ENCODE peak calls at places on chromosomes 7 and 10, in four cellular contexts. E is T1000, U is NCI-H1092, C is mesenchymal stem cell. X is an unnamed sample.
A peak's percentile ranks its signal among the peaks of the same experiment; 100 is the strongest.

GRCh38 chr10:69331161-69331560 is 52.9 kb downstream of the HK1 start:
- DNase-seq in C (no peak), U (no peak), E (no peak), X (no peak)

GRCh38 chr10:62021116-62021515 is 119.6 kb downstream of the ARID5B start:
- DNase-seq in C (no peak), U (no peak), E (no peak), X (no peak)

GRCh38 chr10:35042783-35043182 is 47.4 kb downstream of the CUL2 start:
- DNase-seq in E (no peak), U (no peak), C (no peak), X (no peak)

GRCh38 chr10:132577350-132578005 is 39.9 kb downstream of the INPP5A start:
- DNase-seq in U (no peak), C (no peak), E (no peak), X (peak; percentile 21)

GRCh38 chr7:41224063-41224763 is 478.7 kb downstream of the INHBA start:
- DNase-seq in U (no peak), C (peak; percentile 32), E (no peak), X (no peak)

GRCh38 chr10:104664205-104664604 is 23.1 kb downstream of the SORCS3 start:
- DNase-seq in E (no peak), U (no peak), C (no peak), X (no peak)

GRCh38 chr7:131653418-131654248 is 97.2 kb upstream of the PODXL start:
- DNase-seq in C (peak; percentile 22), U (no peak), E (no peak), X (no peak)

GRCh38 chr7:22565315-22565811 is 65.4 kb upstream of the STEAP1B start:
- DNase-seq in U (no peak), E (no peak), C (peak; percentile 91), X (no peak)

GRCh38 chr10:7571992-7572391 is 94.8 kb downstream of the ITIH5 start:
- DNase-seq in E (no peak), U (no peak), C (no peak), X (no peak)

GRCh38 chr10:119849031-119849789 is 23.4 kb downstream of the MCMBP start:
- DNase-seq in E (no peak), C (peak; percentile 34), U (no peak), X (no peak)

GRCh38 chr7:135980665-135981180 is 3.6 kb upstream of the MTPN start:
- DNase-seq in U (no peak), E (no peak), C (peak; percentile 75), X (no peak)

GRCh38 chr10:128053356-128053755 is 72.9 kb downstream of the MKI67 start:
- DNase-seq in E (no peak), U (no peak), C (no peak), X (no peak)

GRCh38 chr10:22570733-22571430 is 143.5 kb downstream of the PIP4K2A start:
- DNase-seq in U (no peak), E (no peak), C (no peak), X (no peak)